ENCODE peak calls at places on chromosomes 12 and 14, in six cellular contexts. One of them, this sample, is unnamed.

GRCh38 chr12:32390572-32391219 is 8.7 kb upstream of the FGD4 start:
- DNase-seq in neuronal stem cell: no peak
- DNase-seq in IMR-90: no peak
- DNase-seq in H1: no peak
- DNase-seq in mesenchymal stem cell: no peak
- DNase-seq in trophoblast cell: no peak
- DNase-seq in this sample: no peak

GRCh38 chr12:65335021-65335714 is 56.7 kb downstream of the MSRB3 start:
- DNase-seq in neuronal stem cell: no peak
- DNase-seq in IMR-90: peak; percentile 95
- DNase-seq in H1: no peak
- DNase-seq in mesenchymal stem cell: peak; percentile 96
- DNase-seq in trophoblast cell: peak; percentile 93
- DNase-seq in this sample: no peak

GRCh38 chr12:13744566-13744965 is 236.8 kb downstream of the GRIN2B start:
- DNase-seq in neuronal stem cell: peak; percentile 47
- DNase-seq in IMR-90: no peak
- DNase-seq in H1: no peak
- DNase-seq in mesenchymal stem cell: no peak
- DNase-seq in trophoblast cell: no peak
- DNase-seq in this sample: no peak

GRCh38 chr12:104655059-104655609 is 198.4 kb downstream of the CHST11 start:
- DNase-seq in neuronal stem cell: no peak
- DNase-seq in IMR-90: no peak
- DNase-seq in H1: no peak
- DNase-seq in mesenchymal stem cell: no peak
- DNase-seq in trophoblast cell: no peak
- DNase-seq in this sample: no peak

GRCh38 chr12:105992849-105993740 is 145.7 kb downstream of the NUAK1 start:
- DNase-seq in neuronal stem cell: no peak
- DNase-seq in IMR-90: peak; percentile 81
- DNase-seq in H1: no peak
- DNase-seq in mesenchymal stem cell: peak; percentile 79
- DNase-seq in trophoblast cell: no peak
- DNase-seq in this sample: no peak

GRCh38 chr14:86055512-86055911 is 525.6 kb downstream of the FLRT2 start:
- DNase-seq in neuronal stem cell: no peak
- DNase-seq in IMR-90: peak; percentile 13
- DNase-seq in H1: no peak
- DNase-seq in mesenchymal stem cell: no peak
- DNase-seq in trophoblast cell: peak; percentile 0
- DNase-seq in this sample: no peak

GRCh38 chr12:114011711-114012110 is 45.6 kb upstream of the RBM19 start:
- DNase-seq in neuronal stem cell: no peak
- DNase-seq in IMR-90: no peak
- DNase-seq in H1: no peak
- DNase-seq in mesenchymal stem cell: no peak
- DNase-seq in trophoblast cell: no peak
- DNase-seq in this sample: no peak

GRCh38 chr12:131087302-131087818 is 133.7 kb downstream of the ADGRD1 start:
- DNase-seq in neuronal stem cell: no peak
- DNase-seq in IMR-90: no peak
- DNase-seq in H1: no peak
- DNase-seq in mesenchymal stem cell: no peak
- DNase-seq in trophoblast cell: no peak
- DNase-seq in this sample: peak; percentile 27

GRCh38 chr12:52126605-52127578 is 47.4 kb downstream of the SMIM41 start:
- DNase-seq in neuronal stem cell: no peak
- DNase-seq in IMR-90: peak; percentile 39
- DNase-seq in H1: no peak
- DNase-seq in mesenchymal stem cell: no peak
- DNase-seq in trophoblast cell: no peak
- DNase-seq in this sample: no peak

GRCh38 chr14:104441275-104442106 is 138.1 kb upstream of the C14orf180 start:
- DNase-seq in neuronal stem cell: no peak
- DNase-seq in IMR-90: no peak
- DNase-seq in H1: no peak
- DNase-seq in mesenchymal stem cell: no peak
- DNase-seq in trophoblast cell: no peak
- DNase-seq in this sample: peak; percentile 16

GRCh38 chr12:91109148-91109564 is 2.1 kb downstream of the LUM start:
- DNase-seq in neuronal stem cell: peak; percentile 51
- DNase-seq in IMR-90: peak; percentile 80
- DNase-seq in H1: peak; percentile 69
- DNase-seq in mesenchymal stem cell: peak; percentile 83
- DNase-seq in trophoblast cell: peak; percentile 88
- DNase-seq in this sample: peak; percentile 86

GRCh38 chr12:121530600-121531355 is 50.0 kb downstream of the KDM2B start:
- DNase-seq in neuronal stem cell: no peak
- DNase-seq in IMR-90: peak; percentile 88
- DNase-seq in H1: no peak
- DNase-seq in mesenchymal stem cell: peak; percentile 74
- DNase-seq in trophoblast cell: no peak
- DNase-seq in this sample: peak; percentile 79

GRCh38 chr14:105602243-105602750 is 75.9 kb downstream of the TMEM121 start:
- DNase-seq in neuronal stem cell: no peak
- DNase-seq in IMR-90: no peak
- DNase-seq in H1: no peak
- DNase-seq in mesenchymal stem cell: no peak
- DNase-seq in trophoblast cell: peak; percentile 21
- DNase-seq in this sample: no peak

GRCh38 chr14:103163199-103163598 is 39.9 kb downstream of the TNFAIP2 start:
- DNase-seq in neuronal stem cell: no peak
- DNase-seq in IMR-90: no peak
- DNase-seq in H1: no peak
- DNase-seq in mesenchymal stem cell: no peak
- DNase-seq in trophoblast cell: no peak
- DNase-seq in this sample: no peak

GRCh38 chr12:113860950-113861349 is 105.2 kb downstream of the RBM19 start:
- DNase-seq in neuronal stem cell: no peak
- DNase-seq in IMR-90: peak; percentile 98
- DNase-seq in H1: no peak
- DNase-seq in mesenchymal stem cell: peak; percentile 97
- DNase-seq in trophoblast cell: peak; percentile 78
- DNase-seq in this sample: peak; percentile 44

GRCh38 chr12:124640096-124640495 is 72.7 kb upstream of the NCOR2 start:
- DNase-seq in neuronal stem cell: no peak
- DNase-seq in IMR-90: peak; percentile 72
- DNase-seq in H1: no peak
- DNase-seq in mesenchymal stem cell: peak; percentile 67
- DNase-seq in trophoblast cell: peak; percentile 47
- DNase-seq in this sample: no peak

GRCh38 chr12:80359703-80360102 is 84.3 kb upstream of the PTPRQ start:
- DNase-seq in neuronal stem cell: no peak
- DNase-seq in IMR-90: no peak
- DNase-seq in H1: no peak
- DNase-seq in mesenchymal stem cell: no peak
- DNase-seq in trophoblast cell: no peak
- DNase-seq in this sample: no peak

GRCh38 chr12:132154941-132155770 is 10.9 kb downstream of the NOC4L start:
- DNase-seq in neuronal stem cell: no peak
- DNase-seq in IMR-90: no peak
- DNase-seq in H1: no peak
- DNase-seq in mesenchymal stem cell: no peak
- DNase-seq in trophoblast cell: peak; percentile 16
- DNase-seq in this sample: no peak

GRCh38 chr12:1250641-1251040 is 259.6 kb downstream of the ERC1 start:
- DNase-seq in neuronal stem cell: no peak
- DNase-seq in IMR-90: no peak
- DNase-seq in H1: no peak
- DNase-seq in mesenchymal stem cell: no peak
- DNase-seq in trophoblast cell: no peak
- DNase-seq in this sample: no peak

GRCh38 chr12:94813314-94813713 is 163.0 kb upstream of the TMCC3 start:
- DNase-seq in neuronal stem cell: no peak
- DNase-seq in IMR-90: no peak
- DNase-seq in H1: no peak
- DNase-seq in mesenchymal stem cell: no peak
- DNase-seq in trophoblast cell: no peak
- DNase-seq in this sample: no peak

GRCh38 chr12:7905071-7905470 is 30.9 kb downstream of the SLC2A3 start:
- DNase-seq in neuronal stem cell: no peak
- DNase-seq in IMR-90: no peak
- DNase-seq in H1: no peak
- DNase-seq in mesenchymal stem cell: peak; percentile 27
- DNase-seq in trophoblast cell: no peak
- DNase-seq in this sample: no peak

GRCh38 chr14:64190974-64191502 is 103.1 kb downstream of the ESR2 start:
- DNase-seq in neuronal stem cell: no peak
- DNase-seq in IMR-90: peak; percentile 42
- DNase-seq in H1: no peak
- DNase-seq in mesenchymal stem cell: no peak
- DNase-seq in trophoblast cell: no peak
- DNase-seq in this sample: no peak

DNA sequence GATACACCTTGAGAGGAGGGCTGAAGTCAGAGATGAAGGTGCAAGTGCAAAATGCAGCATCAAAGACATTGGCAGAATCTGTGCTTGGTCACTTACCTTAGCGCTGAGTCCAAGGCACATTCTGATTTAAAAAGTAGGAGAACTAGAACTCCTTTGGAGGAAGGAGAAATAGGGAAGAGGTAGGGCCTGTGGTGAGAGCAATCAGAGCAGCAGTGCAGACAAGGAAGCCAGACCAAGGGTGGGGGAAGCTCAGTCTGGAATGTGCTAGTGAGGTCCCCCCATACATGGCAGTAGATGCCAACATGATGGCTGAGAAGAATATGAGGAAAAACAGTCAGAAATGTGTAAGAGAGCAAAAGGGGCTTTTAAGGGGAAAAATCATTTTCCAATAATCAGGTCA is 206.5 kb downstream of the SSPN start:
- DNase-seq in neuronal stem cell: no peak
- DNase-seq in IMR-90: no peak
- DNase-seq in H1: no peak
- DNase-seq in mesenchymal stem cell: no peak
- DNase-seq in trophoblast cell: no peak
- DNase-seq in this sample: no peak
- H3K14ac ChIP-seq in neuronal stem cell: no peak overlapping the region
- H3K14ac ChIP-seq in IMR-90: no peak overlapping the region
- H3K14ac ChIP-seq in H1: no peak overlapping the region
- H3K14ac ChIP-seq in mesenchymal stem cell: no peak overlapping the region
- H3K14ac ChIP-seq in trophoblast cell: no peak overlapping the region
- H3K14ac ChIP-seq in this sample: no peak overlapping the region

DNA sequence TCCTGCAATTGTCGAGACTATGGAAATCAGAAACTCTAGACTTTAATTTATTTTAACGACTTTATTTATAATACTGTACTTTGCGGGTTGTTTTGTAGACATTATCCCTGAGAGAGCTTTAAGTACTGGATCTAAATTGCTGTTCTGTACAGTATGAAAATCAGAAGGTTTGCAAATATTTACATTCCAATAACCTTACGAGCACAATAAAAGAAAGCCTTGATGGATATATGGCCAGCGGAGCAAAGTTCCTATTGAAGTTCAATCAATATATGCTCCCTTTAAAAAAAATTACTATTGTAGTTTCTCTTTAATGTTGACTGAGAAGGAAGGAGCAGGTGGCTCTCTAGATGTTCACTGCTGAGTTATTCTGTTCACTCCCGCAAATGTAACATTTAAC is 235.4 kb downstream of the PLCZ1 start:
- DNase-seq in neuronal stem cell: no peak
- DNase-seq in IMR-90: no peak
- DNase-seq in H1: no peak
- DNase-seq in mesenchymal stem cell: no peak
- DNase-seq in trophoblast cell: no peak
- DNase-seq in this sample: no peak
- H4K8ac ChIP-seq in neuronal stem cell: no peak overlapping the region
- H4K8ac ChIP-seq in IMR-90: no peak overlapping the region
- H4K8ac ChIP-seq in H1: no peak overlapping the region
- H4K8ac ChIP-seq in mesenchymal stem cell: no peak overlapping the region
- H4K8ac ChIP-seq in trophoblast cell: no peak overlapping the region
- H4K8ac ChIP-seq in this sample: no peak overlapping the region

DNA sequence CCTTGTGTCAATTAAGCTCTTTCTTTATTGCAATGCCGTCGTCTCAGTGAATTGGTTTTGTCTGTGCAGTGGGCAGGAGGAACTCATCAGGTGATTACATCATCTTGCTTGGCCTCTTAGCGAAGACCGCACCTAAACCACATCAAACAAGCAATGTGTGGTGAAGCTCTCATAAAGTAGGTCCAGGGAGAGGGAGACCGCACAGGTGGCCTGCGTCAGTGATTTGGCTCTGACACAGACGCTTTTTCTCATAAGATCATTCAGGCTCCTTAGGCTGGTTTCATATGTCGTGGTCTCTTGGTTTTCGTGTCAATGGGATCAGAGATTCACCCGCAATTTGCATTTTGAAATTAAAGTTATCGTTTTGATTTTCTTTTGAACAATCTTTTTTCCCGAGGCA is 6.7 kb upstream of the TESC start:
- DNase-seq in neuronal stem cell: no peak
- DNase-seq in IMR-90: no peak
- DNase-seq in H1: no peak
- DNase-seq in mesenchymal stem cell: no peak
- DNase-seq in trophoblast cell: no peak
- DNase-seq in this sample: no peak
- H3K14ac ChIP-seq in neuronal stem cell: no peak overlapping the region
- H3K14ac ChIP-seq in IMR-90: no peak overlapping the region
- H3K14ac ChIP-seq in H1: no peak overlapping the region
- H3K14ac ChIP-seq in mesenchymal stem cell: no peak overlapping the region
- H3K14ac ChIP-seq in trophoblast cell: no peak overlapping the region
- H3K14ac ChIP-seq in this sample: no peak overlapping the region

DNA sequence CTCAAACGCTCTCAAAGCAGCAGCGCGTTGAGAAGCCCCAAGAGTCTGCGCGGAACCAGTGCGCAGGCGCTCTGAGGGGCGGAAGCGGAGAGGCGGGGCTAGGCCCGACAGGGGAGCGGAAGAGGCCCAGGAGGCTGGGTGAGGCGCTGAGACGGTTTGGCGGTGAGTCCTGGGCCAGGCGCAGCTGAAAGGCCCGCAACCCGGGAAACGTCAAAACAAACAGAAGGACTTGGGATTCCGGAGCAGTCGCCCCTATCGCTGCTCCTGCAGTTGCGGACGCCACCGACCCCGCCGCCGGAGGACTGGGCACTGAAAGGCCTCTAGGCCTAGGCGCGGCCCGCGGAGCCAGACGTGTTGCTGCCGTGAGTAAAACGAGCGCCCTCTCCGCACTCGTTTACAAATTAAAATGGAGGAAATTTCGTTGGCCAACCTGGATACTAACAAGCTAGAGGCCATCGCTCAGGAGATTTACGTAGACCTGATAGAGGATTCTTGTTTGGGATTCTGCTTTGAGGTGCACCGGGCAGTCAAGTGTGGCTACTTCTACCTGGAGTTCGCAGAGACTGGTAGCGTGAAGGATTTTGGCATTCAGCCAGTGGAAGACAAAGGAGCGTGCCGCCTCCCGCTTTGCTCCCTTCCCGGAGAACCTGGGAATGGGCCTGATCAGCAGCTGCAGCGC is at the start of gene ATXN7L3B:
- DNase-seq in neuronal stem cell: peak; percentile 87
- DNase-seq in IMR-90: peak; percentile 93
- DNase-seq in H1: peak; percentile 82
- DNase-seq in mesenchymal stem cell: peak; percentile 97
- DNase-seq in trophoblast cell: peak; percentile 100
- DNase-seq in this sample: peak; percentile 96
- H4K8ac ChIP-seq in neuronal stem cell: no peak within 1 kb of the TSS
- H4K8ac ChIP-seq in IMR-90: peak within 1 kb of the TSS; percentile 97
- H4K8ac ChIP-seq in H1: peak within 1 kb of the TSS; percentile 84
- H4K8ac ChIP-seq in mesenchymal stem cell: peak within 1 kb of the TSS; percentile 99
- H4K8ac ChIP-seq in trophoblast cell: peak within 1 kb of the TSS; percentile 93
- H4K8ac ChIP-seq in this sample: peak within 1 kb of the TSS; percentile 47